ENCODE peak calls at places on chromosomes 4 and X, in seven cellular contexts. One of them, this sample, is unnamed.

GRCh38 chr4:139764686-139765085 is 99.1 kb downstream of the MGST2 start:
- DNase-seq in GM23248: no peak
- DNase-seq in GM12878: no peak
- DNase-seq in endothelial cell of umbilical vein: no peak
- DNase-seq in IMR-90: no peak
- DNase-seq in H9: no peak
- DNase-seq in HCT116: no peak
- DNase-seq in this sample: no peak

GRCh38 chr4:43316813-43317212 is 424.3 kb downstream of the GRXCR1 start:
- DNase-seq in IMR-90: peak; percentile 58
- DNase-seq in H9: no peak
- DNase-seq in HCT116: no peak
- DNase-seq in GM12878: no peak
- DNase-seq in endothelial cell of umbilical vein: no peak
- DNase-seq in GM23248: peak; percentile 27
- DNase-seq in this sample: peak; percentile 9

GRCh38 chrX:39214380-39215126 is 413.3 kb downstream of the MID1IP1 start:
- DNase-seq in HCT116: no peak
- DNase-seq in H9: no peak
- DNase-seq in GM12878: no peak
- DNase-seq in GM23248: no peak
- DNase-seq in endothelial cell of umbilical vein: no peak
- DNase-seq in IMR-90: no peak
- DNase-seq in this sample: no peak

GRCh38 chr4:10321931-10322330 is 135.3 kb downstream of the ZNF518B start:
- DNase-seq in GM12878: no peak
- DNase-seq in endothelial cell of umbilical vein: no peak
- DNase-seq in IMR-90: no peak
- DNase-seq in HCT116: no peak
- DNase-seq in GM23248: no peak
- DNase-seq in H9: no peak
- DNase-seq in this sample: no peak

GRCh38 chrX:137684591-137684990 is 118.7 kb downstream of the ZIC3 start:
- DNase-seq in GM23248: no peak
- DNase-seq in GM12878: no peak
- DNase-seq in endothelial cell of umbilical vein: no peak
- DNase-seq in HCT116: no peak
- DNase-seq in IMR-90: no peak
- DNase-seq in H9: no peak
- DNase-seq in this sample: no peak

GRCh38 chr4:15963001-15963451 is at the start of gene FGFBP2:
- DNase-seq in GM12878: no peak
- DNase-seq in GM23248: peak; percentile 78
- DNase-seq in endothelial cell of umbilical vein: peak; percentile 34
- DNase-seq in IMR-90: peak; percentile 44
- DNase-seq in H9: peak; percentile 79
- DNase-seq in HCT116: peak; percentile 21
- DNase-seq in this sample: no peak

GRCh38 chrX:80648023-80648422 is 161.7 kb downstream of the BRWD3 start:
- DNase-seq in HCT116: no peak
- DNase-seq in GM12878: no peak
- DNase-seq in H9: no peak
- DNase-seq in IMR-90: no peak
- DNase-seq in endothelial cell of umbilical vein: peak; percentile 1
- DNase-seq in GM23248: peak; percentile 14
- DNase-seq in this sample: no peak

GRCh38 chrX:69501433-69501832 is 2.7 kb upstream of the NALF2 start:
- DNase-seq in H9: peak; percentile 73
- DNase-seq in GM12878: no peak
- DNase-seq in IMR-90: no peak
- DNase-seq in HCT116: peak; percentile 48
- DNase-seq in GM23248: no peak
- DNase-seq in endothelial cell of umbilical vein: no peak
- DNase-seq in this sample: no peak

GRCh38 chr4:118918388-118918787 is 29.7 kb downstream of the SYNPO2 start:
- DNase-seq in GM23248: peak; percentile 83
- DNase-seq in IMR-90: peak; percentile 94
- DNase-seq in HCT116: no peak
- DNase-seq in H9: no peak
- DNase-seq in endothelial cell of umbilical vein: peak; percentile 90
- DNase-seq in GM12878: no peak
- DNase-seq in this sample: no peak

GRCh38 chr4:121147923-121148443 is 16.1 kb downstream of the TNIP3 start:
- DNase-seq in IMR-90: peak; percentile 41
- DNase-seq in GM12878: no peak
- DNase-seq in H9: no peak
- DNase-seq in GM23248: peak; percentile 84
- DNase-seq in HCT116: no peak
- DNase-seq in endothelial cell of umbilical vein: no peak
- DNase-seq in this sample: no peak

GRCh38 chrX:136941396-136942337 is 61.1 kb upstream of the RBMX start:
- DNase-seq in H9: no peak
- DNase-seq in GM23248: no peak
- DNase-seq in endothelial cell of umbilical vein: no peak
- DNase-seq in GM12878: no peak
- DNase-seq in HCT116: no peak
- DNase-seq in IMR-90: no peak
- DNase-seq in this sample: no peak

GRCh38 chr4:150782311-150782710 is 200.4 kb downstream of the MAB21L2 start:
- DNase-seq in HCT116: no peak
- DNase-seq in IMR-90: peak; percentile 7
- DNase-seq in H9: no peak
- DNase-seq in endothelial cell of umbilical vein: peak; percentile 65
- DNase-seq in GM23248: no peak
- DNase-seq in GM12878: no peak
- DNase-seq in this sample: no peak

GRCh38 chr4:17494258-17494657 is 17.6 kb downstream of the QDPR start:
- DNase-seq in endothelial cell of umbilical vein: peak; percentile 46
- DNase-seq in H9: no peak
- DNase-seq in GM23248: peak; percentile 82
- DNase-seq in GM12878: no peak
- DNase-seq in IMR-90: peak; percentile 78
- DNase-seq in HCT116: no peak
- DNase-seq in this sample: peak; percentile 33

GRCh38 chrX:98931194-98931593 is 1478.9 kb downstream of the PCDH19 start:
- DNase-seq in endothelial cell of umbilical vein: no peak
- DNase-seq in HCT116: no peak
- DNase-seq in GM23248: no peak
- DNase-seq in IMR-90: no peak
- DNase-seq in GM12878: no peak
- DNase-seq in H9: no peak
- DNase-seq in this sample: no peak

GRCh38 chr4:7254736-7255487 is 62.6 kb downstream of the SORCS2 start:
- DNase-seq in GM12878: peak; percentile 54
- DNase-seq in IMR-90: no peak
- DNase-seq in GM23248: peak; percentile 69
- DNase-seq in H9: no peak
- DNase-seq in endothelial cell of umbilical vein: no peak
- DNase-seq in HCT116: no peak
- DNase-seq in this sample: no peak

GRCh38 chrX:115013705-115014104 is 3.7 kb downstream of the IL13RA2 start:
- DNase-seq in HCT116: no peak
- DNase-seq in H9: no peak
- DNase-seq in endothelial cell of umbilical vein: peak; percentile 4
- DNase-seq in IMR-90: peak; percentile 57
- DNase-seq in GM12878: no peak
- DNase-seq in GM23248: peak; percentile 57
- DNase-seq in this sample: no peak

GRCh38 chrX:63686878-63687714 is 97.9 kb downstream of the ARHGEF9 start:
- DNase-seq in GM23248: peak; percentile 68
- DNase-seq in H9: peak; percentile 26
- DNase-seq in GM12878: peak; percentile 20
- DNase-seq in HCT116: peak; percentile 3
- DNase-seq in endothelial cell of umbilical vein: peak; percentile 38
- DNase-seq in IMR-90: peak; percentile 45
- DNase-seq in this sample: no peak

GRCh38 chr4:107719211-107719926 is 665 bp downstream of the PAPSS1 start:
- DNase-seq in GM23248: peak; percentile 66
- DNase-seq in endothelial cell of umbilical vein: peak; percentile 47
- DNase-seq in IMR-90: peak; percentile 26
- DNase-seq in GM12878: no peak
- DNase-seq in H9: peak; percentile 72
- DNase-seq in HCT116: no peak
- DNase-seq in this sample: no peak

GRCh38 chr4:3304831-3305609 is 12.2 kb downstream of the RGS12 start:
- DNase-seq in endothelial cell of umbilical vein: peak; percentile 76
- DNase-seq in GM12878: no peak
- DNase-seq in GM23248: peak; percentile 71
- DNase-seq in HCT116: no peak
- DNase-seq in IMR-90: peak; percentile 52
- DNase-seq in H9: peak; percentile 21
- DNase-seq in this sample: no peak

GRCh38 chrX:16552546-16552945 is 97.4 kb upstream of the S100G start:
- DNase-seq in H9: no peak
- DNase-seq in GM23248: peak; percentile 44
- DNase-seq in IMR-90: peak; percentile 56
- DNase-seq in GM12878: no peak
- DNase-seq in HCT116: no peak
- DNase-seq in endothelial cell of umbilical vein: no peak
- DNase-seq in this sample: peak; percentile 32

GRCh38 chr4:152515678-152516077 is 20.2 kb downstream of the FBXW7 start:
- DNase-seq in endothelial cell of umbilical vein: no peak
- DNase-seq in H9: no peak
- DNase-seq in GM12878: no peak
- DNase-seq in IMR-90: peak; percentile 79
- DNase-seq in HCT116: no peak
- DNase-seq in GM23248: peak; percentile 81
- DNase-seq in this sample: no peak

GRCh38 chr4:156941940-156942548 is 29.6 kb downstream of the PDGFC start:
- DNase-seq in H9: peak; percentile 53
- DNase-seq in GM12878: no peak
- DNase-seq in IMR-90: peak; percentile 97
- DNase-seq in GM23248: no peak
- DNase-seq in HCT116: no peak
- DNase-seq in endothelial cell of umbilical vein: peak; percentile 88
- DNase-seq in this sample: no peak

GRCh38 chr4:173171098-173171497 is 2.5 kb downstream of the GALNT7 start:
- DNase-seq in IMR-90: peak; percentile 52
- DNase-seq in GM12878: no peak
- DNase-seq in HCT116: no peak
- DNase-seq in H9: no peak
- DNase-seq in GM23248: peak; percentile 54
- DNase-seq in endothelial cell of umbilical vein: peak; percentile 46
- DNase-seq in this sample: no peak

GRCh38 chr4:41757521-41758156 is 9.1 kb upstream of the PHOX2B start:
- DNase-seq in GM12878: no peak
- DNase-seq in H9: peak; percentile 32
- DNase-seq in GM23248: no peak
- DNase-seq in HCT116: no peak
- DNase-seq in IMR-90: no peak
- DNase-seq in endothelial cell of umbilical vein: peak; percentile 78
- DNase-seq in this sample: no peak

GRCh38 chr4:148444296-148445070 is 2.3 kb upstream of the NR3C2 start:
- DNase-seq in H9: peak; percentile 46
- DNase-seq in IMR-90: no peak
- DNase-seq in GM23248: peak; percentile 34
- DNase-seq in endothelial cell of umbilical vein: peak; percentile 51
- DNase-seq in HCT116: no peak
- DNase-seq in GM12878: no peak
- DNase-seq in this sample: no peak

GRCh38 chr4:83124079-83124780 is 9.7 kb upstream of the PLAC8 start:
- DNase-seq in H9: no peak
- DNase-seq in IMR-90: peak; percentile 2
- DNase-seq in HCT116: no peak
- DNase-seq in GM23248: no peak
- DNase-seq in GM12878: no peak
- DNase-seq in endothelial cell of umbilical vein: no peak
- DNase-seq in this sample: no peak

GRCh38 chr4:183181081-183181480 is 82.0 kb downstream of the WWC2 start:
- DNase-seq in IMR-90: no peak
- DNase-seq in GM23248: no peak
- DNase-seq in H9: no peak
- DNase-seq in endothelial cell of umbilical vein: no peak
- DNase-seq in HCT116: no peak
- DNase-seq in GM12878: no peak
- DNase-seq in this sample: no peak

GRCh38 chr4:79578613-79579012 is 170.6 kb upstream of the GK2 start:
- DNase-seq in H9: no peak
- DNase-seq in GM23248: no peak
- DNase-seq in endothelial cell of umbilical vein: no peak
- DNase-seq in IMR-90: no peak
- DNase-seq in HCT116: no peak
- DNase-seq in GM12878: no peak
- DNase-seq in this sample: no peak

GRCh38 chr4:79575709-79576479 is 167.9 kb upstream of the GK2 start:
- DNase-seq in endothelial cell of umbilical vein: peak; percentile 3
- DNase-seq in GM23248: peak; percentile 2
- DNase-seq in GM12878: no peak
- DNase-seq in IMR-90: no peak
- DNase-seq in HCT116: no peak
- DNase-seq in H9: no peak
- DNase-seq in this sample: no peak

GRCh38 chr4:79574741-79575451 is 166.9 kb upstream of the GK2 start:
- DNase-seq in GM12878: no peak
- DNase-seq in HCT116: no peak
- DNase-seq in H9: no peak
- DNase-seq in endothelial cell of umbilical vein: no peak
- DNase-seq in GM23248: no peak
- DNase-seq in IMR-90: no peak
- DNase-seq in this sample: no peak

GRCh38 chr4:79576480-79576803 is 168.4 kb upstream of the GK2 start:
- DNase-seq in endothelial cell of umbilical vein: peak; percentile 39
- DNase-seq in HCT116: no peak
- DNase-seq in GM12878: no peak
- DNase-seq in GM23248: peak; percentile 58
- DNase-seq in IMR-90: peak; percentile 18
- DNase-seq in H9: no peak
- DNase-seq in this sample: no peak
- H3K9ac ChIP-seq in endothelial cell of umbilical vein: no peak overlapping the region
- H3K9ac ChIP-seq in HCT116: no peak overlapping the region
- H3K9ac ChIP-seq in GM12878: no peak overlapping the region
- H3K9ac ChIP-seq in GM23248: no peak overlapping the region
- H3K9ac ChIP-seq in IMR-90: no peak overlapping the region
- H3K9ac ChIP-seq in H9: no peak overlapping the region
- H3K9ac ChIP-seq in this sample: no peak overlapping the region

GRCh38 chrX:71214604-71215334 is 8.3 kb upstream of the GJB1 start:
- DNase-seq in HCT116: no peak
- DNase-seq in endothelial cell of umbilical vein: no peak
- DNase-seq in H9: no peak
- DNase-seq in IMR-90: no peak
- DNase-seq in GM23248: no peak
- DNase-seq in GM12878: no peak
- DNase-seq in this sample: no peak
- H2AFZ ChIP-seq in HCT116: no peak overlapping the region
- H2AFZ ChIP-seq in endothelial cell of umbilical vein: no peak overlapping the region
- H2AFZ ChIP-seq in H9: no peak overlapping the region
- H2AFZ ChIP-seq in IMR-90: no peak overlapping the region
- H2AFZ ChIP-seq in GM23248: no peak overlapping the region
- H2AFZ ChIP-seq in GM12878: no peak overlapping the region
- H2AFZ ChIP-seq in this sample: no peak overlapping the region

GRCh38 chr4:77009511-77010120 is 60.1 kb downstream of the SEPTIN11 start:
- DNase-seq in HCT116: no peak
- DNase-seq in GM12878: no peak
- DNase-seq in endothelial cell of umbilical vein: peak; percentile 36
- DNase-seq in H9: no peak
- DNase-seq in GM23248: no peak
- DNase-seq in IMR-90: no peak
- DNase-seq in this sample: no peak
- H3K9ac ChIP-seq in HCT116: no peak overlapping the region
- H3K9ac ChIP-seq in GM12878: no peak overlapping the region
- H3K9ac ChIP-seq in endothelial cell of umbilical vein: peak overlapping the region; percentile 85
- H3K9ac ChIP-seq in H9: no peak overlapping the region
- H3K9ac ChIP-seq in GM23248: peak overlapping the region; percentile 71
- H3K9ac ChIP-seq in IMR-90: peak overlapping the region; percentile 37
- H3K9ac ChIP-seq in this sample: no peak overlapping the region

GRCh38 chr4:138049350-138049749 is 192.8 kb downstream of the SLC7A11 start:
- DNase-seq in GM12878: no peak
- DNase-seq in endothelial cell of umbilical vein: peak; percentile 28
- DNase-seq in IMR-90: no peak
- DNase-seq in GM23248: no peak
- DNase-seq in H9: no peak
- DNase-seq in HCT116: peak; percentile 37
- DNase-seq in this sample: no peak
- H2AFZ ChIP-seq in GM12878: no peak overlapping the region
- H2AFZ ChIP-seq in endothelial cell of umbilical vein: peak overlapping the region; percentile 74
- H2AFZ ChIP-seq in IMR-90: no peak overlapping the region
- H2AFZ ChIP-seq in GM23248: no peak overlapping the region
- H2AFZ ChIP-seq in H9: no peak overlapping the region
- H2AFZ ChIP-seq in HCT116: peak overlapping the region; percentile 96
- H2AFZ ChIP-seq in this sample: no peak overlapping the region

This sample was measured in keratinocyte.